ENCODE peak calls at places on chromosome 15, in nine cellular contexts. D is activated CD4-positive, alpha-beta T cell treated with anti-CD3 and anti-CD28 coated beads, Interleukin-2, amount 50 U/mL, for 1 hour; X is fibroblast of mammary gland; L is HT1080; O is mesenchymal stem cell; V is NCI-H2081; T is pancreas; P is heart left ventricle; N is effector memory CD8-positive, alpha-beta T cell. A is an unnamed sample.

GRCh38 chr15:57339321-57339720 is 37.0 kb upstream of the CGNL1 start:
- DNase-seq in N (no peak), V (no peak), X (no peak), P (no peak), L (no peak), T (no peak), O (no peak), D (no peak), A (no peak)

GRCh38 chr15:75030023-75030413 is 6.6 kb downstream of the PPCDC start:
- DNase-seq in X (peak; percentile 64), D (no peak), L (peak; percentile 52), T (no peak), V (no peak), O (peak; percentile 10), P (peak; percentile 34), N (no peak), A (peak; percentile 33)

GRCh38 chr15:37008205-37008604 is 92.1 kb downstream of the MEIS2 start:
- DNase-seq in X (no peak), T (no peak), V (no peak), P (no peak), O (no peak), D (no peak), N (no peak), L (no peak), A (no peak)

GRCh38 chr15:81195339-81195864 is 1.3 kb upstream of the IL16 start:
- DNase-seq in X (no peak), T (no peak), O (no peak), N (no peak), D (no peak), L (no peak), P (no peak), V (no peak), A (no peak)

GRCh38 chr15:52349062-52349700 is 53.6 kb upstream of the MYO5C start:
- DNase-seq in N (no peak), T (no peak), L (no peak), O (peak; percentile 27), P (no peak), V (no peak), X (no peak), D (no peak), A (no peak)

GRCh38 chr15:63933522-63933921 is 99.8 kb upstream of the HERC1 start:
- DNase-seq in O (no peak), L (peak; percentile 91), N (no peak), P (no peak), D (no peak), X (no peak), T (no peak), V (no peak), A (no peak)

GRCh38 chr15:89664951-89665350 is 9.7 kb upstream of the KIF7 start:
- DNase-seq in P (no peak), L (no peak), X (no peak), T (no peak), D (no peak), V (no peak), N (no peak), O (peak; percentile 9), A (no peak)

GRCh38 chr15:92596623-92597022 is 59.0 kb downstream of the FAM174B start:
- DNase-seq in T (no peak), L (no peak), V (no peak), P (no peak), D (no peak), O (no peak), N (no peak), X (no peak), A (no peak)

GRCh38 chr15:45747426-45747825 is 112.6 kb downstream of the SQOR start:
- DNase-seq in T (no peak), P (no peak), N (no peak), O (no peak), D (no peak), V (no peak), L (peak; percentile 7), X (peak; percentile 35), A (no peak)

GRCh38 chr15:65066635-65067333 is 1.0 kb downstream of the RASL12 start:
- DNase-seq in L (no peak), P (peak; percentile 57), O (no peak), N (no peak), X (no peak), D (no peak), T (no peak), V (no peak), A (no peak)

GRCh38 chr15:42092666-42093445 is 1.5 kb downstream of the PLA2G4D start:
- DNase-seq in L (no peak), X (peak; percentile 6), D (no peak), P (peak; percentile 58), N (no peak), T (no peak), V (no peak), O (no peak), A (peak; percentile 21)

GRCh38 chr15:65408370-65409283 is 14.1 kb downstream of the IGDCC4 start:
- DNase-seq in N (no peak), P (no peak), V (no peak), X (peak; percentile 92), L (no peak), O (peak; percentile 17), D (no peak), T (no peak), A (no peak)

GRCh38 chr15:100686725-100687488 is 84.5 kb downstream of the ASB7 start:
- DNase-seq in X (peak; percentile 91), V (no peak), D (no peak), T (no peak), O (no peak), N (no peak), L (peak; percentile 89), P (no peak), A (no peak)

GRCh38 chr15:56568466-56569167 is 103.7 kb upstream of the MNS1 start:
- DNase-seq in X (no peak), V (no peak), N (no peak), O (no peak), P (no peak), D (no peak), L (no peak), T (no peak), A (no peak)

GRCh38 chr15:82928711-82929110 is 23.8 kb downstream of the HOMER2 start:
- DNase-seq in P (no peak), V (no peak), X (no peak), O (no peak), L (peak; percentile 24), N (no peak), D (no peak), T (no peak), A (no peak)

GRCh38 chr15:82810061-82810862 is 834 bp downstream of the WHAMM start:
- DNase-seq in V (peak; percentile 64), P (peak; percentile 40), T (peak; percentile 66), N (peak; percentile 16), O (peak; percentile 55), D (peak; percentile 23), X (peak; percentile 45), L (peak; percentile 54), A (no peak)

GRCh38 chr15:68051907-68052306 is 2.2 kb upstream of the PIAS1 start:
- DNase-seq in O (no peak), X (no peak), P (no peak), V (no peak), D (no peak), T (no peak), N (no peak), L (no peak), A (no peak)